ENCODE peak calls at places on chromosomes 4 and X, in six cellular contexts. U is WERI-Rb-1; C is T-cell; B is neuronal stem cell; Z is activated CD8-positive, alpha-beta T cell treated with anti-CD3 and anti-CD28 coated beads for 36 hours; E is AG08395. A is an unnamed sample.

GRCh38 chrX:151902813-151903591 is 9.7 kb upstream of the MAGEA4 start:
- DNase-seq in U (peak; percentile 65), B (no peak), E (peak; percentile 82), Z (no peak), C (no peak), A (peak; percentile 72)

GRCh38 chr4:142840516-142841123 is 5.5 kb downstream of the INPP4B start:
- DNase-seq in E (no peak), U (no peak), Z (peak; percentile 31), C (no peak), B (no peak), A (no peak)

GRCh38 chr4:124526760-124527159 is 185.8 kb downstream of the ANKRD50 start:
- DNase-seq in B (no peak), C (no peak), U (no peak), Z (no peak), E (no peak), A (no peak)

GRCh38 chr4:89307446-89308160 is at the start of gene GPRIN3:
- DNase-seq in E (peak; percentile 29), Z (peak; percentile 78), C (peak; percentile 59), U (peak; percentile 99), B (peak; percentile 55), A (no peak)

GRCh38 chrX:7147431-7147977 is at the start of gene STS:
- DNase-seq in U (peak; percentile 54), C (peak; percentile 48), Z (peak; percentile 30), E (peak; percentile 35), B (peak; percentile 8), A (peak; percentile 8)

GRCh38 chr4:76449362-76449767 is 14.3 kb downstream of the SHROOM3 start:
- DNase-seq in C (no peak), E (no peak), Z (no peak), U (no peak), B (no peak), A (peak; percentile 41)

GRCh38 chr4:70759627-70760026 is 37.9 kb downstream of the RUFY3 start:
- DNase-seq in B (no peak), E (no peak), U (no peak), Z (no peak), C (no peak), A (no peak)

GRCh38 chr4:156636398-156636797 is 335.2 kb downstream of the PDGFC start:
- DNase-seq in C (no peak), Z (no peak), U (no peak), E (no peak), B (no peak), A (no peak)

GRCh38 chr4:186002853-186003252 is 66.1 kb upstream of the TLR3 start:
- DNase-seq in E (no peak), U (no peak), C (no peak), Z (no peak), B (no peak), A (no peak)

GRCh38 chr4:168755643-168756482 is 254.2 kb downstream of the CBR4 start:
- DNase-seq in U (no peak), Z (no peak), C (no peak), B (no peak), E (peak; percentile 31), A (peak; percentile 36)

GRCh38 chr4:61614256-61614655 is 414.1 kb downstream of the ADGRL3 start:
- DNase-seq in Z (no peak), C (no peak), E (no peak), B (no peak), U (no peak), A (peak; percentile 51)

GRCh38 chr4:176436500-176436973 is 116.8 kb downstream of the SPCS3 start:
- DNase-seq in Z (no peak), E (peak; percentile 60), B (no peak), C (no peak), U (no peak), A (peak; percentile 99)